ENCODE peak calls at places on chromosomes 5 and 9, in four cellular contexts. One of them, this sample, is unnamed. For H3K4me1, the result is how much of the 10 kb centered on the place peaks cover.

GRCh38 chr5:1167728-1168709 is 33.4 kb upstream of the SLC6A19 start:
- DNase-seq in endothelial cell of umbilical vein: peak
- DNase-seq in neuronal stem cell: peak
- DNase-seq in IMR-90: peak
- DNase-seq in this sample: peak

GRCh38 chr5:45101146-45101545 is 292.4 kb downstream of the MRPS30 start:
- DNase-seq in endothelial cell of umbilical vein: no peak
- DNase-seq in neuronal stem cell: no peak
- DNase-seq in IMR-90: no peak
- DNase-seq in this sample: no peak

GRCh38 chr9:132787748-132788159 is 90.3 kb downstream of the AK8 start:
- DNase-seq in endothelial cell of umbilical vein: no peak
- DNase-seq in neuronal stem cell: no peak
- DNase-seq in IMR-90: no peak
- DNase-seq in this sample: no peak

GRCh38 chr9:107282268-107282667 is 811 bp upstream of the RAD23B start:
- DNase-seq in endothelial cell of umbilical vein: no peak
- DNase-seq in neuronal stem cell: no peak
- DNase-seq in IMR-90: no peak
- DNase-seq in this sample: no peak

GRCh38 chr9:14103115-14103514 is 210.8 kb downstream of the NFIB start:
- DNase-seq in endothelial cell of umbilical vein: no peak
- DNase-seq in neuronal stem cell: no peak
- DNase-seq in IMR-90: peak
- DNase-seq in this sample: peak

GRCh38 chr5:173772407-173773059 is 115.6 kb upstream of the CPEB4 start:
- DNase-seq in endothelial cell of umbilical vein: no peak
- DNase-seq in neuronal stem cell: no peak
- DNase-seq in IMR-90: peak
- DNase-seq in this sample: no peak

GRCh38 chr9:115593587-115594091 is 475.7 kb upstream of the TNC start:
- DNase-seq in endothelial cell of umbilical vein: peak
- DNase-seq in neuronal stem cell: peak
- DNase-seq in IMR-90: peak
- DNase-seq in this sample: peak

GRCh38 chr9:118362123-118362522 is 657.9 kb downstream of the TLR4 start:
- DNase-seq in endothelial cell of umbilical vein: no peak
- DNase-seq in neuronal stem cell: no peak
- DNase-seq in IMR-90: no peak
- DNase-seq in this sample: peak

GRCh38 chr5:153883829-153884228 is 154.9 kb downstream of the FAM114A2 start:
- DNase-seq in endothelial cell of umbilical vein: no peak
- DNase-seq in neuronal stem cell: no peak
- DNase-seq in IMR-90: peak
- DNase-seq in this sample: peak

GRCh38 chr5:148913493-148913892 is 87.1 kb downstream of the ADRB2 start:
- DNase-seq in endothelial cell of umbilical vein: no peak
- DNase-seq in neuronal stem cell: no peak
- DNase-seq in IMR-90: no peak
- DNase-seq in this sample: no peak

GRCh38 chr5:54045077-54045792 is 265.1 kb downstream of the ARL15 start:
- DNase-seq in endothelial cell of umbilical vein: no peak
- DNase-seq in neuronal stem cell: no peak
- DNase-seq in IMR-90: no peak
- DNase-seq in this sample: no peak

GRCh38 chr5:4785971-4786370 is 354.2 kb upstream of the ADAMTS16 start:
- DNase-seq in endothelial cell of umbilical vein: no peak
- DNase-seq in neuronal stem cell: no peak
- DNase-seq in IMR-90: no peak
- DNase-seq in this sample: no peak

GRCh38 chr5:133581918-133582317 is 30.4 kb downstream of the FSTL4 start:
- DNase-seq in endothelial cell of umbilical vein: no peak
- DNase-seq in neuronal stem cell: no peak
- DNase-seq in IMR-90: no peak
- DNase-seq in this sample: no peak

GRCh38 chr9:92954078-92954861 is 6.9 kb downstream of the FGD3 start:
- DNase-seq in endothelial cell of umbilical vein: no peak
- DNase-seq in neuronal stem cell: no peak
- DNase-seq in IMR-90: no peak
- DNase-seq in this sample: peak

GRCh38 chr5:82164109-82164956 is 113.8 kb downstream of the RPS23 start:
- DNase-seq in endothelial cell of umbilical vein: peak
- DNase-seq in neuronal stem cell: no peak
- DNase-seq in IMR-90: peak
- DNase-seq in this sample: peak

GRCh38 chr9:93081081-93081529 is 14.9 kb upstream of the CARD19 start:
- DNase-seq in endothelial cell of umbilical vein: no peak
- DNase-seq in neuronal stem cell: no peak
- DNase-seq in IMR-90: no peak
- DNase-seq in this sample: peak

GRCh38 chr9:119365291-119366027 is 3.8 kb downstream of the BRINP1 start:
- DNase-seq in endothelial cell of umbilical vein: peak
- DNase-seq in neuronal stem cell: peak
- DNase-seq in IMR-90: no peak
- DNase-seq in this sample: peak
- H3K4me2 ChIP-seq in endothelial cell of umbilical vein: no peak
- H3K4me2 ChIP-seq in neuronal stem cell: no peak
- H3K4me2 ChIP-seq in IMR-90: no peak
- H3K4me2 ChIP-seq in this sample: peak

GRCh38 chr5:6719896-6720560 is 6.8 kb downstream of the TENT4A start:
- DNase-seq in endothelial cell of umbilical vein: no peak
- DNase-seq in neuronal stem cell: no peak
- DNase-seq in IMR-90: peak
- DNase-seq in this sample: peak
- H3K4me1 ChIP-seq in endothelial cell of umbilical vein: under half
- H3K4me1 ChIP-seq in neuronal stem cell: under half
- H3K4me1 ChIP-seq in IMR-90: under half
- H3K4me1 ChIP-seq in this sample: under half

GRCh38 chr5:181100121-181101015 is 30.6 kb downstream of the OR2V1 start:
- DNase-seq in endothelial cell of umbilical vein: peak
- DNase-seq in neuronal stem cell: no peak
- DNase-seq in IMR-90: no peak
- DNase-seq in this sample: peak
- H3K4me3 ChIP-seq in endothelial cell of umbilical vein: no peak
- H3K4me3 ChIP-seq in neuronal stem cell: no peak
- H3K4me3 ChIP-seq in IMR-90: peak
- H3K4me3 ChIP-seq in this sample: no peak

GRCh38 chr9:6922124-6922676 is 164.4 kb downstream of the KDM4C start:
- DNase-seq in endothelial cell of umbilical vein: no peak
- DNase-seq in neuronal stem cell: no peak
- DNase-seq in IMR-90: no peak
- DNase-seq in this sample: no peak
- H3K4me2 ChIP-seq in endothelial cell of umbilical vein: no peak
- H3K4me2 ChIP-seq in neuronal stem cell: no peak
- H3K4me2 ChIP-seq in IMR-90: no peak
- H3K4me2 ChIP-seq in this sample: no peak